ENCODE peak calls at places on chromosome 1, in nine cellular contexts. One of them, this sample, is unnamed.

GRCh38 chr1:16204216-16204615 is 8.2 kb downstream of the ARHGEF19 start:
- DNase-seq in fibroblast of mammary gland: no peak
- DNase-seq in bronchial epithelial cell: no peak
- DNase-seq in GM20000: no peak
- DNase-seq in HFFc6: no peak
- DNase-seq in WERI-Rb-1: no peak
- DNase-seq in omental fat pad: no peak
- DNase-seq in CD4-positive, alpha-beta T cell: no peak
- DNase-seq in pancreas: peak; percentile 7
- DNase-seq in this sample: no peak

GRCh38 chr1:59180715-59181114 is 116.2 kb upstream of the FGGY start:
- DNase-seq in omental fat pad: no peak
- DNase-seq in bronchial epithelial cell: no peak
- DNase-seq in HFFc6: no peak
- DNase-seq in WERI-Rb-1: no peak
- DNase-seq in pancreas: no peak
- DNase-seq in fibroblast of mammary gland: no peak
- DNase-seq in GM20000: no peak
- DNase-seq in CD4-positive, alpha-beta T cell: no peak
- DNase-seq in this sample: no peak

GRCh38 chr1:160076295-160076694 is 5.0 kb upstream of the KCNJ9 start:
- DNase-seq in bronchial epithelial cell: no peak
- DNase-seq in GM20000: no peak
- DNase-seq in CD4-positive, alpha-beta T cell: no peak
- DNase-seq in WERI-Rb-1: no peak
- DNase-seq in pancreas: no peak
- DNase-seq in omental fat pad: no peak
- DNase-seq in fibroblast of mammary gland: no peak
- DNase-seq in HFFc6: no peak
- DNase-seq in this sample: no peak

GRCh38 chr1:195481293-195481692 is 1126.9 kb downstream of the KCNT2 start:
- DNase-seq in CD4-positive, alpha-beta T cell: no peak
- DNase-seq in fibroblast of mammary gland: no peak
- DNase-seq in GM20000: no peak
- DNase-seq in HFFc6: no peak
- DNase-seq in WERI-Rb-1: no peak
- DNase-seq in omental fat pad: no peak
- DNase-seq in bronchial epithelial cell: no peak
- DNase-seq in pancreas: no peak
- DNase-seq in this sample: no peak

GRCh38 chr1:50333595-50333974 is 89.7 kb downstream of the DMRTA2 start:
- DNase-seq in WERI-Rb-1: peak; percentile 72
- DNase-seq in GM20000: peak; percentile 88
- DNase-seq in fibroblast of mammary gland: peak; percentile 13
- DNase-seq in HFFc6: no peak
- DNase-seq in omental fat pad: no peak
- DNase-seq in bronchial epithelial cell: no peak
- DNase-seq in CD4-positive, alpha-beta T cell: peak; percentile 14
- DNase-seq in pancreas: peak; percentile 73
- DNase-seq in this sample: no peak

GRCh38 chr1:156118175-156118868 is 3.8 kb downstream of the LMNA start:
- DNase-seq in GM20000: no peak
- DNase-seq in bronchial epithelial cell: peak; percentile 52
- DNase-seq in fibroblast of mammary gland: no peak
- DNase-seq in pancreas: peak; percentile 89
- DNase-seq in CD4-positive, alpha-beta T cell: no peak
- DNase-seq in HFFc6: no peak
- DNase-seq in omental fat pad: no peak
- DNase-seq in WERI-Rb-1: no peak
- DNase-seq in this sample: no peak

GRCh38 chr1:235763962-235764361 is 102.7 kb downstream of the LYST start:
- DNase-seq in HFFc6: no peak
- DNase-seq in bronchial epithelial cell: peak; percentile 44
- DNase-seq in fibroblast of mammary gland: no peak
- DNase-seq in omental fat pad: no peak
- DNase-seq in GM20000: peak; percentile 40
- DNase-seq in WERI-Rb-1: no peak
- DNase-seq in pancreas: no peak
- DNase-seq in CD4-positive, alpha-beta T cell: no peak
- DNase-seq in this sample: no peak

GRCh38 chr1:2641381-2642130 is 8.7 kb upstream of the MMEL1 start:
- DNase-seq in CD4-positive, alpha-beta T cell: no peak
- DNase-seq in omental fat pad: no peak
- DNase-seq in fibroblast of mammary gland: no peak
- DNase-seq in HFFc6: no peak
- DNase-seq in WERI-Rb-1: no peak
- DNase-seq in pancreas: peak; percentile 80
- DNase-seq in bronchial epithelial cell: no peak
- DNase-seq in GM20000: peak; percentile 31
- DNase-seq in this sample: no peak

GRCh38 chr1:244012232-244012631 is 38.9 kb upstream of the ZBTB18 start:
- DNase-seq in bronchial epithelial cell: peak; percentile 41
- DNase-seq in omental fat pad: no peak
- DNase-seq in WERI-Rb-1: no peak
- DNase-seq in GM20000: no peak
- DNase-seq in pancreas: no peak
- DNase-seq in HFFc6: peak; percentile 11
- DNase-seq in CD4-positive, alpha-beta T cell: no peak
- DNase-seq in fibroblast of mammary gland: peak; percentile 70
- DNase-seq in this sample: no peak

GRCh38 chr1:159562680-159563079 is 24.9 kb upstream of the APCS start:
- DNase-seq in GM20000: no peak
- DNase-seq in pancreas: no peak
- DNase-seq in WERI-Rb-1: no peak
- DNase-seq in HFFc6: no peak
- DNase-seq in omental fat pad: no peak
- DNase-seq in CD4-positive, alpha-beta T cell: no peak
- DNase-seq in fibroblast of mammary gland: no peak
- DNase-seq in bronchial epithelial cell: no peak
- DNase-seq in this sample: no peak

GRCh38 chr1:29912413-29912812 is 676.1 kb downstream of the PTPRU start:
- DNase-seq in bronchial epithelial cell: peak; percentile 47
- DNase-seq in fibroblast of mammary gland: peak; percentile 32
- DNase-seq in GM20000: no peak
- DNase-seq in omental fat pad: no peak
- DNase-seq in pancreas: no peak
- DNase-seq in CD4-positive, alpha-beta T cell: no peak
- DNase-seq in HFFc6: peak; percentile 7
- DNase-seq in WERI-Rb-1: no peak
- DNase-seq in this sample: peak; percentile 5

GRCh38 chr1:59178339-59178744 is 118.6 kb upstream of the FGGY start:
- DNase-seq in HFFc6: no peak
- DNase-seq in bronchial epithelial cell: no peak
- DNase-seq in omental fat pad: no peak
- DNase-seq in fibroblast of mammary gland: peak; percentile 89
- DNase-seq in CD4-positive, alpha-beta T cell: no peak
- DNase-seq in GM20000: no peak
- DNase-seq in WERI-Rb-1: no peak
- DNase-seq in pancreas: no peak
- DNase-seq in this sample: no peak

GRCh38 chr1:33001282-33001681 is 35.4 kb downstream of the AK2 start:
- DNase-seq in GM20000: no peak
- DNase-seq in pancreas: no peak
- DNase-seq in bronchial epithelial cell: no peak
- DNase-seq in HFFc6: no peak
- DNase-seq in fibroblast of mammary gland: no peak
- DNase-seq in WERI-Rb-1: no peak
- DNase-seq in omental fat pad: no peak
- DNase-seq in CD4-positive, alpha-beta T cell: no peak
- DNase-seq in this sample: no peak
- TF ChIP-seq CTCF in GM20000: peak; percentile 20
- TF ChIP-seq CTCF in pancreas: no peak
- TF ChIP-seq CTCF in bronchial epithelial cell: peak; percentile 26
- TF ChIP-seq CTCF in HFFc6: peak; percentile 51
- TF ChIP-seq CTCF in fibroblast of mammary gland: peak; percentile 18
- TF ChIP-seq CTCF in WERI-Rb-1: peak; percentile 53
- TF ChIP-seq CTCF in omental fat pad: no peak
- TF ChIP-seq CTCF in CD4-positive, alpha-beta T cell: no peak
- TF ChIP-seq CTCF in this sample: no peak

DNA sequence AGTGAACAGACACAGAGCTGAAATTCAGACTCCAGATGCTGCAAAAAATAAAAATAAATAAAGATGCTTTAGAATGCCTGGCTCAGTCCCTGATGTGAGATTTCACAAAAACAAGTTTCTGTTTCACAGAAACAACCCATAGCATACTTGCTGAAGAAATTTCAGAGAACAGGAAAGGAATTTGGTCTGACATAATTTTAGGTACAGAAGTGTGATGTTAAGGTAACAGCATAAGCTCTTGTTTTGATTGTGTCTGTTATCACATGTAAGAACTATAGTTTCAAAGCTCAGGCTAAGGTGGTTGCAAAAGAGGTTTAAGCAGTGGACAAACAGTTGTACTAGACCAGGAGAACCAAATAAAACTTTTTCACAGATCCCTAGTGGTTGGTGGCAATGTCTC is 152.1 kb downstream of the PTGER3 start:
- DNase-seq in fibroblast of mammary gland: no peak
- DNase-seq in WERI-Rb-1: no peak
- DNase-seq in CD4-positive, alpha-beta T cell: no peak
- DNase-seq in GM20000: no peak
- DNase-seq in bronchial epithelial cell: no peak
- DNase-seq in pancreas: no peak
- DNase-seq in HFFc6: no peak
- DNase-seq in omental fat pad: no peak
- DNase-seq in this sample: no peak
- TF ChIP-seq CTCF in fibroblast of mammary gland: no peak
- TF ChIP-seq CTCF in WERI-Rb-1: no peak
- TF ChIP-seq CTCF in CD4-positive, alpha-beta T cell: no peak
- TF ChIP-seq CTCF in GM20000: no peak
- TF ChIP-seq CTCF in bronchial epithelial cell: no peak
- TF ChIP-seq CTCF in pancreas: no peak
- TF ChIP-seq CTCF in HFFc6: no peak
- TF ChIP-seq CTCF in omental fat pad: no peak
- TF ChIP-seq CTCF in this sample: no peak

DNA sequence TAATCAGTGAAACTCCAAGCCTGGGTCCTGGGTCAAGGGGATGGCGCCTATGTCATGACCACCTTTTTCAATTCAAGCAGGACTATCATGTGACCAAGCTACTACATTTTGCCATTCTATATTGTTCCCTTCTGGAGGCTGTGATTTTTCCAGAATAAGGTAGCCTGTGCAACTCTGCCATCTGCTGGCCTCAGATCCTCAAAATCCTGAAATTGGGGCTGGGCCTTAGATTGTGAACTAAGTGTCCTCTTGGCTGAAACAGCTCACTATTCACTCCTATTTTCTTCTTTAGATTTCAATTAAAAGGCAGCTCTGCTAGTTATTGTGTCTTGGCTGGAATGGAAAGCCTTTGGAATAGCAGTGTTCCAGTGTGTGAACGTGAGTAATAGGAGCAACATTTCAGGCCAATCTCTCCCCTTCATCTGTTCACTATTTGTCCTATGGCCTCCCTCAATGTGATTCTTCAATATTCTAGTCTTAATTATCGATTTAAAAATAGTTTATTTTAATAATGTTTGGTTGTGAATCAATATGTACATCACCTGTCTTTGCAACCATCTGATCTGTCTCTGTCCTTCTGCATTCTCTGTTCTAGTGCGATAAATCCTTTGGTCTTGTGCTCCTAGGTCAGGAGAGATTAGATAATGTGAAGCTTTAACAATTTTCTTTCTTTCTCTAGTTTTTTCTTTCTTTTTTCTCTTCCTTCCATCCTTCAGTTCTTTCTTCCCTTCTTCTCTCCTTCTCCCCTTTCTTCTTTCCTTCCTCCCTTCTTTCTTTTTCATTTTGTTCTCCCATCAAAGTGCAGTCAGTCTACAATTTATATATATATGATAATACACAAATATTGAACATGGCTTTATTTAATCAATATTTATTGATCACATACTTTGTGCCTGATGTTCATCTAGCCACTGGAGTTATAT is 69.8 kb downstream of the CR1 start:
- DNase-seq in CD4-positive, alpha-beta T cell: no peak
- DNase-seq in GM20000: no peak
- DNase-seq in HFFc6: no peak
- DNase-seq in omental fat pad: no peak
- DNase-seq in WERI-Rb-1: peak; percentile 47
- DNase-seq in fibroblast of mammary gland: peak; percentile 12
- DNase-seq in pancreas: no peak
- DNase-seq in bronchial epithelial cell: peak; percentile 15
- DNase-seq in this sample: no peak
- TF ChIP-seq CTCF in CD4-positive, alpha-beta T cell: no peak
- TF ChIP-seq CTCF in GM20000: no peak
- TF ChIP-seq CTCF in HFFc6: peak; percentile 69
- TF ChIP-seq CTCF in omental fat pad: no peak
- TF ChIP-seq CTCF in WERI-Rb-1: peak; percentile 49
- TF ChIP-seq CTCF in fibroblast of mammary gland: peak; percentile 47
- TF ChIP-seq CTCF in pancreas: no peak
- TF ChIP-seq CTCF in bronchial epithelial cell: peak; percentile 55
- TF ChIP-seq CTCF in this sample: peak; percentile 46

GRCh38 chr1:209748620-209749019 is 7.2 kb upstream of the TRAF3IP3 start:
- DNase-seq in pancreas: no peak
- DNase-seq in fibroblast of mammary gland: no peak
- DNase-seq in bronchial epithelial cell: no peak
- DNase-seq in omental fat pad: no peak
- DNase-seq in WERI-Rb-1: no peak
- DNase-seq in CD4-positive, alpha-beta T cell: no peak
- DNase-seq in HFFc6: no peak
- DNase-seq in GM20000: no peak
- DNase-seq in this sample: no peak
- TF ChIP-seq CTCF in pancreas: no peak
- TF ChIP-seq CTCF in fibroblast of mammary gland: no peak
- TF ChIP-seq CTCF in bronchial epithelial cell: no peak
- TF ChIP-seq CTCF in omental fat pad: no peak
- TF ChIP-seq CTCF in WERI-Rb-1: no peak
- TF ChIP-seq CTCF in CD4-positive, alpha-beta T cell: no peak
- TF ChIP-seq CTCF in HFFc6: no peak
- TF ChIP-seq CTCF in GM20000: no peak
- TF ChIP-seq CTCF in this sample: no peak

DNA sequence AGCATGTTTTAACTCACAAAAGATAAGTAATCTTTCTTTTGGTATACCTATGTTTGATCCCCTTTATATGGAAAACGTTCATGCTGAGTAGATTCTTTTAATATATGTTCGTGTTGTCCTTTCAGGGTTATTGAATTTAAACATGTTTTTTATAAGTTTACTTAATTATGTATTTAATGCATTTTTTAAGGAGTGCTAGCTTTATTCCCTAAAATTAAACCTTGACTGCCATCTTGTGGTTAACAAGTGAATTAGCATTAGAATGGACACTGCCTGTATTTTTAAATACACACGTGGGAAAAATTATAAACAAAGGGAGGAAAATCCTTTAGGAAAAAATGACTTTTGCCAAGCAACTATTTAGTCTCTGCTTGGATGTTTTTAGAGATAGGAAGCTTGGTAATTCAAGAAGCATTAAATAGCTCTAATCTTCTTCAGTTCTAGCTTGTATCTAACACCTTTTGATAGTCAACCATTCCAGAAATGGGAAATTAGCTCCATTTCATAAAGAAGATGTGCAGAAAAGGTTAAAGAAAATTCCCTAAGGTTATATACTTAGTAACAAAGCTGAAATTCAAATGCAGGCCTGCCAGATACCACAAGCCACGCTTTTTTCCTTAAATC is 43.0 kb downstream of the UBE2U start:
- DNase-seq in omental fat pad: no peak
- DNase-seq in GM20000: peak; percentile 25
- DNase-seq in bronchial epithelial cell: peak; percentile 58
- DNase-seq in HFFc6: peak; percentile 63
- DNase-seq in WERI-Rb-1: no peak
- DNase-seq in CD4-positive, alpha-beta T cell: no peak
- DNase-seq in pancreas: no peak
- DNase-seq in fibroblast of mammary gland: peak; percentile 59
- DNase-seq in this sample: no peak
- TF ChIP-seq CTCF in omental fat pad: no peak
- TF ChIP-seq CTCF in GM20000: peak; percentile 43
- TF ChIP-seq CTCF in bronchial epithelial cell: peak; percentile 31
- TF ChIP-seq CTCF in HFFc6: peak; percentile 93
- TF ChIP-seq CTCF in WERI-Rb-1: peak; percentile 10
- TF ChIP-seq CTCF in CD4-positive, alpha-beta T cell: peak; percentile 88
- TF ChIP-seq CTCF in pancreas: peak; percentile 62
- TF ChIP-seq CTCF in fibroblast of mammary gland: peak; percentile 69
- TF ChIP-seq CTCF in this sample: peak; percentile 57

GRCh38 chr1:44747878-44748277 is 8.2 kb downstream of the KIF2C start:
- DNase-seq in bronchial epithelial cell: no peak
- DNase-seq in HFFc6: no peak
- DNase-seq in CD4-positive, alpha-beta T cell: no peak
- DNase-seq in WERI-Rb-1: no peak
- DNase-seq in fibroblast of mammary gland: no peak
- DNase-seq in omental fat pad: no peak
- DNase-seq in pancreas: no peak
- DNase-seq in GM20000: no peak
- DNase-seq in this sample: no peak
- TF ChIP-seq CTCF in bronchial epithelial cell: no peak
- TF ChIP-seq CTCF in HFFc6: peak; percentile 34
- TF ChIP-seq CTCF in CD4-positive, alpha-beta T cell: no peak
- TF ChIP-seq CTCF in WERI-Rb-1: peak; percentile 18
- TF ChIP-seq CTCF in fibroblast of mammary gland: peak; percentile 13
- TF ChIP-seq CTCF in omental fat pad: no peak
- TF ChIP-seq CTCF in pancreas: no peak
- TF ChIP-seq CTCF in GM20000: no peak
- TF ChIP-seq CTCF in this sample: no peak